ENCODE peak calls at places on chromosomes 7 and 10, in seven cellular contexts. N, Z, B, V, W, C and P are unnamed samples.

GRCh38 chr7:107742678-107743566 is 1.0 kb upstream of the CBLL1 start:
- DNase-seq in W (no peak), C (peak; percentile 36), Z (peak; percentile 93), N (peak; percentile 13), B (no peak), V (no peak), P (no peak)

GRCh38 chr10:87670591-87670990 is 10.9 kb downstream of the PAPSS2 start:
- DNase-seq in N (no peak), B (no peak), C (no peak), W (peak; percentile 37), Z (no peak), V (no peak), P (no peak)

GRCh38 chr7:4668510-4668847 is 13.6 kb upstream of the FOXK1 start:
- DNase-seq in V (no peak), Z (no peak), C (no peak), N (no peak), B (no peak), W (no peak), P (no peak)

GRCh38 chr7:50329775-50330174 is 25.3 kb downstream of the IKZF1 start:
- DNase-seq in V (no peak), Z (no peak), C (no peak), W (no peak), B (no peak), N (no peak), P (no peak)

GRCh38 chr7:44380831-44381493 is 55.6 kb upstream of the CAMK2B start:
- DNase-seq in N (no peak), B (no peak), Z (peak; percentile 64), V (peak; percentile 34), W (peak; percentile 56), C (no peak), P (peak; percentile 40)

GRCh38 chr10:43878386-43878785 is 229.7 kb upstream of the ZNF32 start:
- DNase-seq in W (no peak), C (no peak), V (no peak), B (no peak), Z (no peak), N (no peak), P (no peak)

GRCh38 chr10:93006435-93007039 is 54.1 kb upstream of the CYP26C1 start:
- DNase-seq in V (peak; percentile 60), C (no peak), N (no peak), W (peak; percentile 81), B (no peak), Z (no peak), P (peak; percentile 75)

GRCh38 chr7:621572-622285 is 102.1 kb upstream of the PDGFA start:
- DNase-seq in N (no peak), Z (peak; percentile 61), W (no peak), B (no peak), C (no peak), V (no peak), P (no peak)

GRCh38 chr10:112977294-112977951 is 27.4 kb downstream of the TCF7L2 start:
- DNase-seq in N (no peak), C (no peak), B (no peak), Z (no peak), V (no peak), W (no peak), P (no peak)

GRCh38 chr10:338176-339037 is 203.2 kb downstream of the ZMYND11 start:
- DNase-seq in B (no peak), V (peak; percentile 78), C (no peak), N (no peak), Z (no peak), W (no peak), P (peak; percentile 18)

GRCh38 chr10:1185911-1186692 is 129.9 kb downstream of the WDR37 start:
- DNase-seq in V (no peak), Z (peak; percentile 60), B (no peak), N (no peak), W (no peak), C (no peak), P (no peak)

GRCh38 chr7:151063212-151063561 is 3.8 kb downstream of the SLC4A2 start:
- DNase-seq in Z (no peak), B (no peak), C (no peak), W (peak; percentile 80), V (peak; percentile 83), N (no peak), P (peak; percentile 60)

GRCh38 chr10:6050801-6051445 is 11.2 kb downstream of the IL2RA start:
- DNase-seq in N (no peak), W (peak; percentile 68), B (peak; percentile 94), V (peak; percentile 52), C (peak; percentile 75), Z (peak; percentile 94), P (peak; percentile 58)

GRCh38 chr7:148699772-148700629 is 1.3 kb downstream of the CUL1 start:
- DNase-seq in B (no peak), V (peak; percentile 19), N (no peak), Z (no peak), W (peak; percentile 47), C (no peak), P (peak; percentile 49)

GRCh38 chr10:124701435-124701834 is 42.7 kb downstream of the FAM53B start:
- DNase-seq in Z (peak; percentile 91), B (no peak), C (no peak), W (peak; percentile 90), V (peak; percentile 95), N (no peak), P (peak; percentile 92)

GRCh38 chr7:51477323-51477722 is 160.7 kb upstream of the COBL start:
- DNase-seq in N (no peak), W (no peak), B (no peak), Z (no peak), V (no peak), C (no peak), P (no peak)

GRCh38 chr10:121406823-121407545 is 191.3 kb downstream of the FGFR2 start:
- DNase-seq in V (no peak), B (no peak), W (no peak), N (no peak), Z (no peak), C (no peak), P (no peak)

GRCh38 chr10:76763360-76763759 is 874.2 kb downstream of the KCNMA1 start:
- DNase-seq in V (no peak), N (no peak), B (no peak), W (no peak), Z (no peak), C (no peak), P (no peak)

GRCh38 chr7:141430426-141431142 is 120.6 kb upstream of the AGK start:
- DNase-seq in W (no peak), C (no peak), Z (no peak), N (no peak), B (no peak), V (no peak), P (no peak)

GRCh38 chr7:55536619-55537457 is 35.5 kb downstream of the VOPP1 start:
- DNase-seq in Z (peak; percentile 84), B (no peak), V (no peak), N (no peak), W (no peak), C (no peak), P (no peak)

GRCh38 chr7:90897961-90898469 is 301.9 kb downstream of the CDK14 start:
- DNase-seq in W (peak; percentile 83), V (peak; percentile 23), C (no peak), Z (no peak), N (no peak), B (no peak), P (no peak)

GRCh38 chr7:55571534-55572377 is 546 bp downstream of the VOPP1 start:
- DNase-seq in Z (peak; percentile 93), B (peak; percentile 67), N (no peak), W (peak; percentile 57), V (peak; percentile 37), C (peak; percentile 48), P (peak; percentile 39)

GRCh38 chr7:2730846-2731770 is 43.1 kb downstream of the AMZ1 start:
- DNase-seq in Z (peak; percentile 51), C (no peak), W (no peak), B (no peak), N (no peak), V (no peak), P (no peak)

GRCh38 chr7:151109094-151110048 is 23.1 kb downstream of the AGAP3 start:
- DNase-seq in W (peak; percentile 37), B (no peak), V (peak; percentile 81), N (no peak), C (no peak), Z (no peak), P (peak; percentile 45)

GRCh38 chr7:139681463-139681755 is 96.4 kb downstream of the HIPK2 start:
- DNase-seq in N (no peak), W (no peak), B (no peak), V (no peak), C (no peak), Z (no peak), P (no peak)

GRCh38 chr10:100518761-100519241 is 860 bp downstream of the SEC31B start:
- DNase-seq in B (peak; percentile 71), V (peak; percentile 56), Z (no peak), N (no peak), C (no peak), W (peak; percentile 72), P (peak; percentile 73)

GRCh38 chr7:104938741-104939390 is 75.1 kb upstream of the KMT2E start:
- DNase-seq in W (peak; percentile 7), N (no peak), V (peak; percentile 14), C (no peak), Z (no peak), B (no peak), P (no peak)

GRCh38 chr7:121262221-121262620 is 66.6 kb upstream of the WNT16 start:
- DNase-seq in N (no peak), Z (no peak), B (no peak), V (no peak), C (no peak), W (peak; percentile 15), P (peak; percentile 7)

GRCh38 chr10:12835709-12836108 is 165.8 kb downstream of the CCDC3 start:
- DNase-seq in N (no peak), Z (peak; percentile 47), C (no peak), W (peak; percentile 63), V (peak; percentile 37), B (no peak), P (no peak)

GRCh38 chr7:105963038-105963667 is at the start of gene CDHR3:
- DNase-seq in N (no peak), W (no peak), B (no peak), C (no peak), V (no peak), Z (no peak), P (no peak)

GRCh38 chr7:106059556-106059955 is 52.6 kb downstream of the SYPL1 start:
- DNase-seq in Z (no peak), V (no peak), C (no peak), B (no peak), W (peak; percentile 29), N (no peak), P (peak; percentile 59)